ENCODE peak calls at places on chromosomes 11 and 22, in four cellular contexts. A, Y, R and F are unnamed samples.

GRCh38 chr11:87445002-87445401 is 407.3 kb downstream of the TMEM135 start:
- DNase-seq in A (no peak), Y (no peak), R (no peak), F (no peak)

GRCh38 chr11:108497317-108498045 is 703 bp downstream of the POGLUT3 start:
- DNase-seq in A (peak; percentile 20), Y (peak; percentile 91), R (peak; percentile 80), F (peak; percentile 67)

GRCh38 chr22:28741200-28741757 is 341 bp downstream of the CHEK2 start:
- DNase-seq in A (no peak), Y (no peak), R (no peak), F (no peak)

GRCh38 chr11:130816941-130817607 is 99.2 kb downstream of the SNX19 start:
- DNase-seq in A (no peak), Y (no peak), R (no peak), F (no peak)

GRCh38 chr22:22465094-22465602 is 43.4 kb downstream of the ZNF280B start:
- DNase-seq in A (no peak), Y (no peak), R (no peak), F (no peak)

GRCh38 chr22:48528221-48528915 is 1299.3 kb downstream of the BRD1 start:
- DNase-seq in A (no peak), Y (no peak), R (peak; percentile 30), F (no peak)

GRCh38 chr22:48052621-48052890 is 1290.1 kb downstream of the TBC1D22A start:
- DNase-seq in A (no peak), Y (no peak), R (no peak), F (no peak)

GRCh38 chr22:35023692-35024363 is 42.1 kb upstream of the ISX start:
- DNase-seq in A (no peak), Y (peak; percentile 33), R (peak; percentile 71), F (peak; percentile 64)

GRCh38 chr22:30249049-30250038 is 2.8 kb upstream of the LIF start:
- DNase-seq in A (no peak), Y (no peak), R (no peak), F (no peak)

GRCh38 chr11:61962213-61963015 is 5.0 kb downstream of the FTH1 start:
- DNase-seq in A (no peak), Y (no peak), R (no peak), F (no peak)

GRCh38 chr11:133082453-133082781 is 449.9 kb downstream of the OPCML start:
- DNase-seq in A (no peak), Y (peak; percentile 43), R (no peak), F (no peak)

GRCh38 chr22:42805016-42805997 is 51.8 kb downstream of the ARFGAP3 start:
- DNase-seq in A (no peak), Y (no peak), R (peak; percentile 89), F (no peak)

GRCh38 chr11:63813563-63814382 is 517 bp downstream of the SPINDOC start:
- DNase-seq in A (no peak), Y (no peak), R (peak; percentile 33), F (no peak)

GRCh38 chr22:37044634-37045625 is 6.6 kb upstream of the KCTD17 start:
- DNase-seq in A (no peak), Y (no peak), R (no peak), F (no peak)

GRCh38 chr11:103863497-103863896 is 172.9 kb upstream of the DDI1 start:
- DNase-seq in A (no peak), Y (no peak), R (no peak), F (no peak)

GRCh38 chr22:38707346-38707745 is 1.6 kb downstream of the GTPBP1 start:
- DNase-seq in A (no peak), Y (no peak), R (no peak), F (no peak)

GRCh38 chr11:63369165-63369970 is at the start of gene SLC22A9:
- DNase-seq in A (no peak), Y (no peak), R (no peak), F (no peak)

GRCh38 chr11:8947230-8947943 is 4.6 kb upstream of the ASCL3 start:
- DNase-seq in A (no peak), Y (no peak), R (no peak), F (no peak)

GRCh38 chr11:57773026-57773598 is 11.5 kb downstream of the CTNND1 start:
- DNase-seq in A (no peak), Y (no peak), R (no peak), F (no peak)

GRCh38 chr11:43937434-43938411 is 4.7 kb upstream of the C11orf96 start:
- DNase-seq in A (no peak), Y (no peak), R (no peak), F (no peak)

GRCh38 chr22:37401401-37401859 is 25.8 kb downstream of the ELFN2 start:
- DNase-seq in A (no peak), Y (no peak), R (no peak), F (no peak)

GRCh38 chr22:26548984-26549383 is 36.7 kb upstream of the TFIP11 start:
- DNase-seq in A (no peak), Y (peak; percentile 37), R (no peak), F (no peak)

GRCh38 chr11:94144233-94144632 is 15.6 kb downstream of the PANX1 start:
- DNase-seq in A (no peak), Y (no peak), R (no peak), F (no peak)

GRCh38 chr11:95229199-95230053 is 1.6 kb downstream of the SESN3 start:
- DNase-seq in A (no peak), Y (peak; percentile 27), R (no peak), F (no peak)

GRCh38 chr11:326842-327580 is 6.4 kb upstream of the IFITM3 start:
- DNase-seq in A (no peak), Y (peak; percentile 84), R (peak; percentile 80), F (peak; percentile 59)

GRCh38 chr11:59000007-59000406 is 60.7 kb downstream of the GLYATL1 start:
- DNase-seq in A (no peak), Y (no peak), R (no peak), F (no peak)

GRCh38 chr22:33402325-33402724 is 344.1 kb upstream of the SYN3 start:
- DNase-seq in A (no peak), Y (no peak), R (no peak), F (no peak)

GRCh38 chr11:32231909-32232493 is 141.1 kb downstream of the RCN1 start:
- DNase-seq in A (no peak), Y (no peak), R (no peak), F (no peak)

GRCh38 chr22:26573026-26573662 is 16.8 kb downstream of the TPST2 start:
- DNase-seq in A (no peak), Y (no peak), R (peak; percentile 34), F (no peak)

GRCh38 chr22:36971305-36971704 is 47.9 kb downstream of the TST start:
- DNase-seq in A (no peak), Y (no peak), R (no peak), F (no peak)

GRCh38 chr22:27952779-27953178 is 33.7 kb upstream of the PITPNB start:
- DNase-seq in A (no peak), Y (no peak), R (no peak), F (no peak)

DNA sequence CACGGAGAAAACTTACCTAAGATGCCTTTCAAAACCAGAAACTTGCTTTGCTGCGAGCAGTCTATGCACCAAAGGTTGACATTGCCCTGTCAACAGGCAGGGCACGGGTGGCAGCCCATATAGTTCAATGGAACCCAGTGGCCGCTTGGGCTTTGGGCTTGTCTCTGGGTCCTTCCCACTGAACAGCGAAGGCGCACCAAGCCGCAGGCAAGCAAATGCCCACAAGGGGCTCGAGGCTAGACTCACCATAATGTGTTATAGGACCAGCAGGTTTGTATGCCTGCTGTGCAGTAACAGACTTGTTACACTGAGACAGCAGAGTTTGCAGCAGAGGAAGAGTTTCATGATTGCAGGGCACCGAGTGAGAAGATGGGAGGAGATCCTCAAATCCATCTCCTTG is 20.3 kb downstream of the CLDN5 start:
- DNase-seq in A (no peak), Y (no peak), R (no peak), F (no peak)
- TF ChIP-seq CTCF in A (no peak), Y (no peak), R (no peak), F (no peak)

GRCh38 chr11:106137758-106138157 is 60.3 kb downstream of the AASDHPPT start:
- DNase-seq in A (no peak), Y (no peak), R (no peak), F (no peak)

GRCh38 chr11:106131998-106132397 is 54.5 kb downstream of the AASDHPPT start:
- DNase-seq in A (no peak), Y (no peak), R (no peak), F (no peak)

GRCh38 chr11:106132582-106133354 is 55.3 kb downstream of the AASDHPPT start:
- DNase-seq in A (no peak), Y (no peak), R (no peak), F (no peak)

GRCh38 chr11:106137061-106137460 is 59.6 kb downstream of the AASDHPPT start:
- DNase-seq in A (no peak), Y (no peak), R (no peak), F (no peak)

DNA sequence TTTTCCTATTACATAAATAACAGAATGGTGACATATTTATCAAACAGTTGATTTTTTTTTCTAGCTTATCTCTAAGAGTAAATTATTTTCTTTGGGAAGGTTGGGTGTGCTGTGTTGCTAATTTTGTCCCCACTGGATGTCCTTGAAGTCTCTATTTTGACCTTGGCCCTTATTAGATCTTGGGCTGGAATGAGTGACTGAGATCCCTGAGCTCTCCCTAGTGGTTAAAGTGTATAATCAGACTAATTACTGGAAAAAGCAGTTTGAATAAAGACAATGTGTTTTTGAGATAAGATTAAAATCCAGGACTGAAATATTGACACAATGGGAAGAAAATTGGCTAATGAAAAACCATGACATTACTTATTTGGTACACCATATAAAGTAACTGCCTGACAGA is 56.1 kb downstream of the AASDHPPT start:
- DNase-seq in A (no peak), Y (no peak), R (no peak), F (no peak)
- TF ChIP-seq CTCF in A (no peak), Y (no peak), R (no peak), F (no peak)

GRCh38 chr11:102810943-102811528 is 13.1 kb upstream of the MMP1 start:
- DNase-seq in A (no peak), Y (no peak), R (no peak), F (no peak)
- TF ChIP-seq CTCF in A (peak; percentile 18), Y (no peak), R (peak; percentile 33), F (no peak)

DNA sequence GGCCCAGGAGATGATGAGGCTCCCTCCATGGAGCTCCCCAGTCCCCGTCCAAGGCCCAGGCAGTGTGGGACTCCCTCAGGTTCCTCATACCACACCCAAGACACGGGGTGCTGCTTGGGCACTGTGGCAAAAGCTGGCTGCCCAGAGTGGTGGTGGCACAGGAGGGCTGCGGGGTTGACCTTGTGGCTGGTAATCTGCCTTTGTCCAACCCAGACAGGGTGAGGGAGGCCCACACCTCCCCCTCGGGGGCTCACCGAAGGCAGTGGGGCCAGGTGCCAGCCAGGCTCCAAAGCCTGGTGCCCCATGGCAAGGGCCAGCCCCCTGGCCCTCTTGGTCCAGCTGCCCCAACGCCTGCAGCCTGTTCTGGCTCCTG is 17.2 kb downstream of the PHLDA2 start:
- DNase-seq in A (no peak), Y (no peak), R (peak; percentile 53), F (no peak)
- TF ChIP-seq CTCF in A (no peak), Y (no peak), R (no peak), F (no peak)

GRCh38 chr22:46052801-46053562 is 76.0 kb upstream of the WNT7B start:
- DNase-seq in A (no peak), Y (peak; percentile 45), R (peak; percentile 80), F (peak; percentile 27)
- TF ChIP-seq CTCF in A (no peak), Y (no peak), R (no peak), F (no peak)